ENCODE peak calls at places on chromosomes 4 and X, in five cellular contexts. One of them, this sample, is unnamed.
A peak's percentile ranks its signal among the peaks of the same experiment; 100 is the strongest.

GRCh38 chrX:104854188-104854587 is 288.2 kb downstream of the IL1RAPL2 start:
- DNase-seq in spleen: no peak
- DNase-seq in CD8-positive, alpha-beta memory T cell: no peak
- DNase-seq in lung: no peak
- DNase-seq in heart left ventricle: no peak
- DNase-seq in this sample: no peak

GRCh38 chr4:27003602-27004238 is 143.1 kb downstream of the STIM2 start:
- DNase-seq in lung: no peak
- DNase-seq in heart left ventricle: no peak
- DNase-seq in CD8-positive, alpha-beta memory T cell: no peak
- DNase-seq in spleen: no peak
- DNase-seq in this sample: no peak

GRCh38 chr4:4227510-4228355 is 1.0 kb upstream of the OTOP1 start:
- DNase-seq in spleen: no peak
- DNase-seq in lung: no peak
- DNase-seq in CD8-positive, alpha-beta memory T cell: no peak
- DNase-seq in heart left ventricle: no peak
- DNase-seq in this sample: no peak

GRCh38 chr4:94459462-94460161 is 7.9 kb downstream of the PDLIM5 start:
- DNase-seq in spleen: no peak
- DNase-seq in heart left ventricle: no peak
- DNase-seq in lung: no peak
- DNase-seq in CD8-positive, alpha-beta memory T cell: no peak
- DNase-seq in this sample: no peak

GRCh38 chrX:70485466-70485865 is 40.8 kb downstream of the DLG3 start:
- DNase-seq in CD8-positive, alpha-beta memory T cell: no peak
- DNase-seq in spleen: no peak
- DNase-seq in lung: no peak
- DNase-seq in heart left ventricle: no peak
- DNase-seq in this sample: no peak

GRCh38 chr4:168589154-168589553 is 92.3 kb downstream of the PALLD start:
- DNase-seq in lung: no peak
- DNase-seq in CD8-positive, alpha-beta memory T cell: no peak
- DNase-seq in heart left ventricle: no peak
- DNase-seq in spleen: no peak
- DNase-seq in this sample: peak; percentile 90

GRCh38 chr4:103497692-103498091 is 222.1 kb downstream of the TACR3 start:
- DNase-seq in lung: no peak
- DNase-seq in spleen: no peak
- DNase-seq in CD8-positive, alpha-beta memory T cell: no peak
- DNase-seq in heart left ventricle: no peak
- DNase-seq in this sample: no peak

GRCh38 chr4:152735302-152735917 is 44.1 kb downstream of the TIGD4 start:
- DNase-seq in spleen: no peak
- DNase-seq in CD8-positive, alpha-beta memory T cell: no peak
- DNase-seq in lung: no peak
- DNase-seq in heart left ventricle: no peak
- DNase-seq in this sample: no peak

GRCh38 chr4:78482281-78482680 is 69.3 kb upstream of the ANXA3 start:
- DNase-seq in heart left ventricle: no peak
- DNase-seq in lung: no peak
- DNase-seq in spleen: no peak
- DNase-seq in CD8-positive, alpha-beta memory T cell: no peak
- DNase-seq in this sample: no peak

GRCh38 chr4:161949941-161950725 is 213.7 kb downstream of the FSTL5 start:
- DNase-seq in lung: no peak
- DNase-seq in spleen: no peak
- DNase-seq in CD8-positive, alpha-beta memory T cell: no peak
- DNase-seq in heart left ventricle: no peak
- DNase-seq in this sample: no peak

GRCh38 chr4:83548151-83548905 is 12.4 kb downstream of the GPAT3 start:
- DNase-seq in spleen: peak; percentile 86
- DNase-seq in lung: peak; percentile 77
- DNase-seq in heart left ventricle: peak; percentile 72
- DNase-seq in CD8-positive, alpha-beta memory T cell: peak; percentile 2
- DNase-seq in this sample: peak; percentile 85

GRCh38 chr4:169774466-169775445 is 17.0 kb upstream of the HPF1 start:
- DNase-seq in CD8-positive, alpha-beta memory T cell: peak; percentile 16
- DNase-seq in lung: no peak
- DNase-seq in heart left ventricle: no peak
- DNase-seq in spleen: peak; percentile 76
- DNase-seq in this sample: no peak

GRCh38 chrX:100928660-100929613 is at the start of gene XKRX:
- DNase-seq in spleen: peak; percentile 81
- DNase-seq in CD8-positive, alpha-beta memory T cell: no peak
- DNase-seq in heart left ventricle: peak; percentile 16
- DNase-seq in lung: peak; percentile 68
- DNase-seq in this sample: peak; percentile 38

GRCh38 chr4:134147941-134148340 is 53.6 kb downstream of the PABPC4L start:
- DNase-seq in heart left ventricle: no peak
- DNase-seq in CD8-positive, alpha-beta memory T cell: no peak
- DNase-seq in lung: no peak
- DNase-seq in spleen: no peak
- DNase-seq in this sample: no peak

GRCh38 chr4:153153339-153153851 is 50.8 kb upstream of the TRIM2 start:
- DNase-seq in heart left ventricle: peak; percentile 48
- DNase-seq in CD8-positive, alpha-beta memory T cell: peak; percentile 48
- DNase-seq in lung: peak; percentile 42
- DNase-seq in spleen: peak; percentile 87
- DNase-seq in this sample: no peak

DNA sequence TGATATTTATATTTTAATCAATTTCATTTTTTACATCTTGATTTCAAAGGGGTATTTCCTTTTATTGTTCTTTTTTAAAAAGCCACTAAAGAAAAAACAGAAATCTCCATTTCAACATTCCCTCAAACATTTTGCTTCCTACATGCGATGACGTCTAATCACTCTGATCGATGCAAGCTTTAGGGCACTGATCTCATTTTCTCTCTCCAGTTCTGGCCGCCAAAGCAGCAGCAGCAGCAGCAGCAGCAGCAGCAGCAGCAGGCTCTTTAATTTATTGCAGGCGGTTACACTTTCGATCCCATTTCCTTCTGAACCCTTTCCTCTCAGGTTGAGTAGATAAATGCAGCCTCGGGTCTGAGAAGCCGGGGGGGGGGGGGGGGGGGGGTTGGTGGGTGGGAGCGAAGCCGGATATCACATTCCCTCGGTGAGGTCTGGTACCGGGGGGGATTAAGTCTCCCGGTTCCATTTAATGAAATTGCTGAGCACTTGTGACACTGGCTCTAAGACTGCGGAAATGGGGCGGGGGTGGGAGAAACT is 3.4 kb upstream of the PCDH7 start:
- DNase-seq in lung: no peak
- DNase-seq in spleen: no peak
- DNase-seq in CD8-positive, alpha-beta memory T cell: no peak
- DNase-seq in heart left ventricle: no peak
- DNase-seq in this sample: no peak
- H3K27ac ChIP-seq in lung: no peak overlapping the region
- H3K27ac ChIP-seq in spleen: peak overlapping the region; percentile 82
- H3K27ac ChIP-seq in CD8-positive, alpha-beta memory T cell: no peak overlapping the region
- H3K27ac ChIP-seq in heart left ventricle: peak overlapping the region; percentile 39
- H3K27ac ChIP-seq in this sample: peak overlapping the region; percentile 75

DNA sequence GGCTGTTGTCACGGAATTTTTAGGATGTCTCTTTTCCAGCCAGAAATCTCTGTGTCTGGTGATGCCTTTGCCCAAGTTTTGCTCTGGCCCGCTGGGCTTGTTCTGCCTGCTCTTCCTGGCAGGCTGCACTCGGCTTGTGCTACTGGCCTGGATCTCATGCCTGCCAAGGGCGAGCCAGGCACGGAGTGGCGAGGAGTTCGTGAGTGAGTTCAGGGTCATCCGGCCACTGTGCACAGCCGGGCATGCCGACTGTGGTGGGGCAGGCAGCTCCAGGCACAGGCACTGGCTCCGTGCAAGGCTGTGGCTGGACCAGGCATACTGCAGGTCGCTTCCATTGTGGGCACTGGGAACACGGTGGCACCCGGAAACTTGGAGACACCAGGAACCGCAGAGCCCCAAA is 129.1 kb downstream of the ARHGAP10 start:
- DNase-seq in lung: no peak
- DNase-seq in spleen: no peak
- DNase-seq in CD8-positive, alpha-beta memory T cell: no peak
- DNase-seq in heart left ventricle: no peak
- DNase-seq in this sample: no peak
- H3K27ac ChIP-seq in lung: no peak overlapping the region
- H3K27ac ChIP-seq in spleen: no peak overlapping the region
- H3K27ac ChIP-seq in CD8-positive, alpha-beta memory T cell: no peak overlapping the region
- H3K27ac ChIP-seq in heart left ventricle: peak overlapping the region; percentile 12
- H3K27ac ChIP-seq in this sample: no peak overlapping the region

DNA sequence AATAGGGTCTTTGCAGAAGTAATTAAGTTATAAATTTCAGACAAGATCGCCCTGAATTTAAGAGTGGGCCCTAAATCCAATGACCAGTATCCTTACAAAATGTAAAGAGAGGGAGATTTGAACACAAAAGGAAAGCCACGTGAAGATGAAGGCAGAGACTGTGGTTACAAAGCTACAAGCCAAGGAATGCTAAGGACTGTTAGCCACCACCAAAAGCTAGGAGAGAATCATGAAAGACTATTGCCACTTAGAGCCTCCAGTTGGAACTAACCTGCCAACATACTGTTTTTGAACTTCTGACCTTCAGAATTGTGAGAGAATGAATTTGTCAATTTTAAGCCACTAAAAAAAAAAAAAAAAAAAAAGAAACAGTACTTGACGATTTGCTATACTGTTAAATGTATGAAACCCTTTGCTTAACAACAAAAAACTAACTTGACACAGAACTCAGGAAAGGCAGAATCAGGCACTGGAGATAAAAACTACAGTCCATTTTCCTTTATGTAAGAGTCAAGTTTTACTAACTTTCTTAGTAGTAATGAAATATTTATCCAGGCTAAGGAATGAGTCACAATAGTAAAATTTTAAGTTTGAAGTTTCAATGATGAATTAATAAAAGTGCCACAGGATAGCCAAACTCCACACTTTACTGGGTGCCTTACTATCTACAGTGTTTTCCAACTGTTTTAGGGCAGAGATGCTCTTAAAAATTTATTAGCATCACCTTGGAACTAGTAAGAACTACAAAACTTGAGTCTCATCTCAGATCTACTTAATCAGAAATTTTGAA is 25.1 kb downstream of the DHX15 start:
- DNase-seq in lung: no peak
- DNase-seq in heart left ventricle: no peak
- DNase-seq in CD8-positive, alpha-beta memory T cell: no peak
- DNase-seq in spleen: no peak
- DNase-seq in this sample: no peak
- H3K27ac ChIP-seq in lung: no peak overlapping the region
- H3K27ac ChIP-seq in heart left ventricle: no peak overlapping the region
- H3K27ac ChIP-seq in CD8-positive, alpha-beta memory T cell: no peak overlapping the region
- H3K27ac ChIP-seq in spleen: no peak overlapping the region
- H3K27ac ChIP-seq in this sample: peak overlapping the region; percentile 39

GRCh38 chr4:24910504-24910903 is 2.3 kb downstream of the CCDC149 start:
- DNase-seq in lung: no peak
- DNase-seq in heart left ventricle: no peak
- DNase-seq in CD8-positive, alpha-beta memory T cell: no peak
- DNase-seq in spleen: no peak
- DNase-seq in this sample: no peak

GRCh38 chr4:24913099-24913445 is 230 bp upstream of the CCDC149 start:
- DNase-seq in CD8-positive, alpha-beta memory T cell: no peak
- DNase-seq in lung: no peak
- DNase-seq in spleen: no peak
- DNase-seq in heart left ventricle: no peak
- DNase-seq in this sample: no peak

GRCh38 chr4:24914460-24914859 is 1.6 kb upstream of the CCDC149 start:
- DNase-seq in spleen: no peak
- DNase-seq in heart left ventricle: no peak
- DNase-seq in lung: no peak
- DNase-seq in CD8-positive, alpha-beta memory T cell: no peak
- DNase-seq in this sample: no peak

GRCh38 chr4:24915121-24915922 is 2.5 kb upstream of the CCDC149 start:
- DNase-seq in heart left ventricle: no peak
- DNase-seq in CD8-positive, alpha-beta memory T cell: no peak
- DNase-seq in spleen: no peak
- DNase-seq in lung: no peak
- DNase-seq in this sample: no peak

GRCh38 chr4:24912252-24913098 is at the start of gene CCDC149:
- DNase-seq in heart left ventricle: peak; percentile 74
- DNase-seq in lung: peak; percentile 88
- DNase-seq in CD8-positive, alpha-beta memory T cell: no peak
- DNase-seq in spleen: peak; percentile 80
- DNase-seq in this sample: peak; percentile 71
- H3K27ac ChIP-seq in heart left ventricle: peak within 1 kb of the TSS; percentile 87
- H3K27ac ChIP-seq in lung: peak within 1 kb of the TSS; percentile 94
- H3K27ac ChIP-seq in CD8-positive, alpha-beta memory T cell: no peak within 1 kb of the TSS
- H3K27ac ChIP-seq in spleen: peak within 1 kb of the TSS; percentile 73
- H3K27ac ChIP-seq in this sample: peak within 1 kb of the TSS; percentile 15

GRCh38 chr4:2868840-2869487 is 25.3 kb downstream of the ADD1 start:
- DNase-seq in lung: no peak
- DNase-seq in CD8-positive, alpha-beta memory T cell: no peak
- DNase-seq in spleen: no peak
- DNase-seq in heart left ventricle: no peak
- DNase-seq in this sample: no peak

GRCh38 chr4:2871466-2871865 is 27.8 kb downstream of the ADD1 start:
- DNase-seq in CD8-positive, alpha-beta memory T cell: no peak
- DNase-seq in lung: no peak
- DNase-seq in heart left ventricle: no peak
- DNase-seq in spleen: no peak
- DNase-seq in this sample: no peak

GRCh38 chr4:2870098-2870497 is 26.5 kb downstream of the ADD1 start:
- DNase-seq in heart left ventricle: no peak
- DNase-seq in spleen: no peak
- DNase-seq in CD8-positive, alpha-beta memory T cell: no peak
- DNase-seq in lung: no peak
- DNase-seq in this sample: no peak

GRCh38 chr4:2867758-2868491 is 24.3 kb downstream of the ADD1 start:
- DNase-seq in lung: no peak
- DNase-seq in heart left ventricle: no peak
- DNase-seq in CD8-positive, alpha-beta memory T cell: no peak
- DNase-seq in spleen: no peak
- DNase-seq in this sample: no peak

DNA sequence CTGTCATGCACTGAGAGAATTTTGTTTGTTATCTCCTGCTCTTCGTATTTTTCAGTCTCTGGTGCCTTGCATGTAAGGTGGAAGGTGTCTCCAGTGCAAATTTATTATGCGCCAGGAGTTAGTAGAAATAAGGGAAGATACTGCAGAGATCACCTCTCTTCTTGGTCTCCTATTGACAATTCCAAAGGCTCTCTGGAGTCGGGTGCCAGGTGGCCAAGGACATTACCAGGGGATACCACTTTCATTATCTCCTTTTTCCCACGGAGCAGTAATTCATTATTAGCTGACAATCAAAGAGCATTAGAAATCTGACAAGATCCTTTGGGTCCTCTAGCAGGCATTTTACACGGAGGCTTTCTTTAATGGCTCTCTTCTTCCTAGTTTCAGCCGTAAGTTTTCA is 26.0 kb downstream of the ADD1 start:
- DNase-seq in CD8-positive, alpha-beta memory T cell: no peak
- DNase-seq in heart left ventricle: no peak
- DNase-seq in spleen: no peak
- DNase-seq in lung: no peak
- DNase-seq in this sample: no peak
- H3K27ac ChIP-seq in CD8-positive, alpha-beta memory T cell: no peak overlapping the region
- H3K27ac ChIP-seq in heart left ventricle: peak overlapping the region; percentile 58
- H3K27ac ChIP-seq in spleen: peak overlapping the region; percentile 73
- H3K27ac ChIP-seq in lung: peak overlapping the region; percentile 81
- H3K27ac ChIP-seq in this sample: no peak overlapping the region

GRCh38 chr4:86946868-86947493 is 12.2 kb downstream of the AFF1 start:
- DNase-seq in lung: no peak
- DNase-seq in heart left ventricle: no peak
- DNase-seq in spleen: no peak
- DNase-seq in CD8-positive, alpha-beta memory T cell: no peak
- DNase-seq in this sample: no peak
- H3K27ac ChIP-seq in lung: no peak overlapping the region
- H3K27ac ChIP-seq in heart left ventricle: no peak overlapping the region
- H3K27ac ChIP-seq in spleen: no peak overlapping the region
- H3K27ac ChIP-seq in CD8-positive, alpha-beta memory T cell: no peak overlapping the region
- H3K27ac ChIP-seq in this sample: no peak overlapping the region